ENCODE peak calls at places on chromosomes 13 and 19, in nine cellular contexts. Z, T, K, O, V, S, N, P and R are unnamed samples.

GRCh38 chr13:103876571-103876970 is 810.4 kb upstream of the SLC10A2 start:
- DNase-seq in N (no peak), K (no peak), O (no peak), V (no peak), S (no peak), P (no peak), T (no peak), Z (no peak), R (peak; percentile 41)

GRCh38 chr13:112645327-112645914 is 44.4 kb upstream of the ATP11A start:
- DNase-seq in S (no peak), P (no peak), N (no peak), Z (no peak), O (no peak), K (peak; percentile 34), V (no peak), T (no peak), R (no peak)

GRCh38 chr13:77062097-77062496 is 35.1 kb upstream of the FBXL3 start:
- DNase-seq in P (no peak), N (no peak), O (no peak), T (no peak), S (no peak), V (no peak), K (no peak), Z (no peak), R (peak; percentile 25)

GRCh38 chr13:47481521-47481920 is 519.6 kb downstream of the SUCLA2 start:
- DNase-seq in Z (no peak), K (no peak), N (no peak), V (no peak), P (no peak), S (no peak), T (no peak), O (no peak), R (no peak)

GRCh38 chr13:41356788-41357187 is 45.7 kb downstream of the NAA16 start:
- DNase-seq in T (no peak), P (no peak), Z (no peak), N (no peak), K (no peak), O (peak; percentile 36), V (no peak), S (no peak), R (no peak)

GRCh38 chr19:14661372-14661924 is 13.2 kb downstream of the ADGRE3 start:
- DNase-seq in Z (no peak), K (no peak), T (no peak), S (no peak), O (peak; percentile 79), P (no peak), N (no peak), V (no peak), R (no peak)

GRCh38 chr13:27053235-27053884 is 118.3 kb downstream of the USP12 start:
- DNase-seq in N (no peak), O (peak; percentile 69), Z (no peak), K (no peak), V (no peak), S (no peak), P (no peak), T (no peak), R (no peak)

GRCh38 chr13:99984463-99985242 is 3.1 kb downstream of the ZIC2 start:
- DNase-seq in T (no peak), Z (no peak), K (no peak), P (no peak), O (peak; percentile 88), S (no peak), V (no peak), N (no peak), R (no peak)

GRCh38 chr19:54607782-54608150 is 14.3 kb downstream of the LILRA1 start:
- DNase-seq in K (no peak), V (no peak), N (no peak), P (no peak), Z (no peak), S (no peak), T (no peak), O (no peak), R (no peak)

GRCh38 chr13:37479901-37480300 is 118.7 kb downstream of the POSTN start:
- DNase-seq in O (no peak), T (no peak), N (no peak), Z (no peak), P (no peak), K (no peak), V (no peak), S (no peak), R (no peak)

GRCh38 chr13:20174656-20175405 is 14.0 kb upstream of the GJA3 start:
- DNase-seq in P (peak; percentile 70), K (peak; percentile 64), N (peak; percentile 89), O (peak; percentile 91), S (peak; percentile 58), Z (no peak), T (peak; percentile 53), V (peak; percentile 74), R (peak; percentile 98)

GRCh38 chr13:85283408-85283807 is 515.8 kb downstream of the SLITRK6 start:
- DNase-seq in N (no peak), P (no peak), K (no peak), Z (no peak), S (no peak), O (no peak), V (no peak), T (no peak), R (no peak)

GRCh38 chr13:75363371-75363770 is 118.6 kb downstream of the TBC1D4 start:
- DNase-seq in S (no peak), O (no peak), P (no peak), T (no peak), Z (no peak), V (no peak), K (no peak), N (no peak), R (no peak)

GRCh38 chr13:75366380-75367280 is 115.3 kb downstream of the TBC1D4 start:
- DNase-seq in S (no peak), O (no peak), P (no peak), Z (no peak), T (no peak), K (no peak), N (no peak), V (no peak), R (no peak)

GRCh38 chr13:75364131-75364713 is 117.7 kb downstream of the TBC1D4 start:
- DNase-seq in V (no peak), S (no peak), O (no peak), Z (no peak), T (no peak), N (no peak), K (no peak), P (no peak), R (no peak)

GRCh38 chr13:75368167-75368566 is 113.8 kb downstream of the TBC1D4 start:
- DNase-seq in O (no peak), T (no peak), S (peak; percentile 68), P (no peak), N (no peak), K (no peak), V (no peak), Z (no peak), R (peak; percentile 95)

GRCh38 chr13:75365724-75366173 is 116.2 kb downstream of the TBC1D4 start:
- DNase-seq in O (peak; percentile 19), T (no peak), N (no peak), S (no peak), K (no peak), P (no peak), V (no peak), Z (no peak), R (peak; percentile 83)
- TF ChIP-seq CTCF in O (no peak), T (no peak), N (no peak), S (no peak), K (no peak), P (no peak), V (peak; percentile 21), Z (no peak), R (peak; percentile 19)

DNA sequence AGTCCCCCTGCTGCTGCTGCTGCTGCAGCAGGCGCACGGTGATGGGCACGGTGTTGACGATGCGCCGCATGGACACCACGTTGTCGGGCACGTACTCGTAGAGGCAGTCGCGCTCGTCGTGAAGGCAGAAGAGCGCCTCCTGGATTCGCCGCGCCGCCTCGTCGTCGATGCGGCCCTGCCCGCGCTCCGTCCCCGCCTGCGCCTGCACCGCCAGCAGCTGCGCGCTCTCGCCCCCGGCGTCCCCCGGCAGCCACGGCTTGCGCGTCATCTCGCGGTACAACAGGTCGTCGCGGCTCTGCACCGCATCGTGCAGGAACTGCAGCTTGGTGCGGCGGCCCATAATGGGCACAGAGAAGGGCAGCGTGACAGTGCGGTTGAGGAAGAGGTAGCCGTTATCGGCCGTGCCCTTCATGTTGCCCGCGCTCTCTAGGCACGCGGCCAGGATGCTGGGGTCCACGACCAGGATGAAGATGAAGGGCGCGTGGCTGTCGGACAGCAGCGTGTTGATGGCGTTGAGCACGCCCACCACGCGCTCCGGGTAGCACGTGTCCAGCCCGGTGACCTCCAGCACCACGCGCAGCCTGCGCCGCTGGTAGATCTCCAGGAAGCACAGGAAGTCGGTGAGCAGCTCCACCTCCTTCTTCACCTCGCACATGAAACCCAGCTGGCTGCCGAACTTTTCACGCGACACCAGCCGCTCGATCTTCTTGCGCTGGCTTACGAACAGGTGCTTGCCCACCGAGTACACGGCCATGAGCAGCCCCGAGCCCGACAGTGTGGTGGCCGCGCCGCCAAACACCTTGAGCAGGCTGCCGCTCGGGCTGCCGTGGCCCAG is 8.1 kb downstream of the NKPD1 start:
- DNase-seq in Z (no peak), V (peak; percentile 67), P (peak; percentile 48), N (no peak), S (no peak), T (no peak), K (no peak), O (no peak), R (peak; percentile 59)
- TF ChIP-seq CTCF in Z (no peak), V (no peak), P (no peak), N (no peak), S (peak; percentile 5), T (peak; percentile 57), K (no peak), O (no peak), R (no peak)

GRCh38 chr13:90869580-90869979 is 477.9 kb upstream of the MIR17HG start:
- DNase-seq in T (no peak), K (no peak), V (no peak), P (no peak), N (no peak), Z (no peak), O (no peak), S (no peak), R (no peak)

GRCh38 chr13:90868321-90868920 is 479.1 kb upstream of the MIR17HG start:
- DNase-seq in V (no peak), P (peak; percentile 23), K (no peak), T (no peak), S (no peak), Z (no peak), N (no peak), O (peak; percentile 37), R (peak; percentile 39)

GRCh38 chr13:90872491-90873025 is 474.9 kb upstream of the MIR17HG start:
- DNase-seq in N (no peak), S (no peak), T (no peak), P (no peak), Z (no peak), V (no peak), K (no peak), O (no peak), R (no peak)

GRCh38 chr13:90867336-90867683 is 480.2 kb upstream of the MIR17HG start:
- DNase-seq in Z (no peak), O (peak; percentile 79), P (peak; percentile 63), S (peak; percentile 14), N (no peak), T (peak; percentile 39), K (peak; percentile 52), V (peak; percentile 46), R (peak; percentile 70)
- TF ChIP-seq CTCF in Z (peak; percentile 58), O (peak; percentile 66), P (peak; percentile 47), S (peak; percentile 73), N (peak; percentile 50), T (peak; percentile 53), K (peak; percentile 36), V (peak; percentile 33), R (peak; percentile 84)

GRCh38 chr13:45361596-45362206 is 20.7 kb upstream of the TPT1 start:
- DNase-seq in N (no peak), P (no peak), V (no peak), Z (no peak), T (no peak), K (peak; percentile 6), O (no peak), S (no peak), R (peak; percentile 77)
- TF ChIP-seq CTCF in N (no peak), P (no peak), V (no peak), Z (no peak), T (no peak), K (no peak), O (no peak), S (no peak), R (no peak)